ENCODE peak calls at places on chromosomes 3 and 15, in ten cellular contexts. R, V, D, J, T, I, X, Y, W and E are unnamed samples.

GRCh38 chr15:63994073-63994600 is 52.1 kb downstream of the DAPK2 start:
- DNase-seq in R (no peak), V (no peak), D (peak; percentile 39), J (no peak), T (no peak), I (no peak), X (no peak), Y (no peak), W (no peak), E (no peak)

GRCh38 chr15:89893027-89893426 is 767 bp downstream of the AP3S2 start:
- DNase-seq in R (no peak), V (no peak), D (peak; percentile 19), J (no peak), T (no peak), I (no peak), X (no peak), Y (no peak), W (no peak), E (no peak)

GRCh38 chr15:81047948-81048347 is 47.2 kb downstream of the TLNRD1 start:
- DNase-seq in R (no peak), V (no peak), D (no peak), J (no peak), T (no peak), I (no peak), X (no peak), Y (no peak), W (no peak), E (no peak)

GRCh38 chr3:85939026-85939616 is 980.3 kb downstream of the CADM2 start:
- DNase-seq in R (no peak), V (no peak), D (no peak), J (no peak), T (no peak), I (no peak), X (no peak), Y (no peak), W (no peak), E (no peak)

GRCh38 chr3:46393011-46393410 is 13.9 kb downstream of the CCR5AS start:
- DNase-seq in R (no peak), V (no peak), D (no peak), J (no peak), T (no peak), I (no peak), X (no peak), Y (no peak), W (no peak), E (no peak)

GRCh38 chr15:67762610-67763368 is 62.5 kb upstream of the SKOR1 start:
- DNase-seq in R (no peak), V (no peak), D (no peak), J (peak; percentile 23), T (peak; percentile 81), I (no peak), X (no peak), Y (no peak), W (no peak), E (no peak)

GRCh38 chr3:14880486-14881179 is 61.9 kb downstream of the FGD5 start:
- DNase-seq in R (no peak), V (no peak), D (no peak), J (no peak), T (no peak), I (no peak), X (no peak), Y (no peak), W (no peak), E (no peak)

GRCh38 chr3:21745971-21746370 is 5.0 kb downstream of the ZNF385D start:
- DNase-seq in R (no peak), V (no peak), D (no peak), J (no peak), T (no peak), I (no peak), X (no peak), Y (no peak), W (no peak), E (no peak)

GRCh38 chr3:154023148-154023547 is 98.0 kb upstream of the ARHGEF26 start:
- DNase-seq in R (peak; percentile 3), V (no peak), D (no peak), J (no peak), T (no peak), I (no peak), X (no peak), Y (no peak), W (no peak), E (no peak)

GRCh38 chr3:76685858-76686257 is 354.0 kb upstream of the ROBO2 start:
- DNase-seq in R (no peak), V (no peak), D (no peak), J (no peak), T (no peak), I (no peak), X (no peak), Y (no peak), W (no peak), E (no peak)

GRCh38 chr3:186826978-186827857 is 15.3 kb upstream of the ADIPOQ start:
- DNase-seq in R (peak; percentile 91), V (peak; percentile 90), D (peak; percentile 85), J (peak; percentile 73), T (peak; percentile 91), I (peak; percentile 97), X (peak; percentile 74), Y (peak; percentile 82), W (peak; percentile 97), E (peak; percentile 83)

GRCh38 chr3:157351981-157352380 is 84.7 kb upstream of the PTX3 start:
- DNase-seq in R (no peak), V (no peak), D (no peak), J (no peak), T (no peak), I (no peak), X (no peak), Y (no peak), W (no peak), E (no peak)

GRCh38 chr15:31392761-31393401 is 66.2 kb downstream of the KLF13 start:
- DNase-seq in R (no peak), V (no peak), D (no peak), J (peak; percentile 53), T (no peak), I (no peak), X (no peak), Y (peak; percentile 32), W (no peak), E (no peak)

GRCh38 chr3:58072046-58072445 is 63.8 kb downstream of the FLNB start:
- DNase-seq in R (no peak), V (no peak), D (no peak), J (no peak), T (no peak), I (no peak), X (no peak), Y (no peak), W (no peak), E (no peak)

GRCh38 chr15:88658972-88659931 is 20.4 kb downstream of the ISG20 start:
- DNase-seq in R (no peak), V (no peak), D (peak; percentile 77), J (no peak), T (peak; percentile 47), I (no peak), X (peak; percentile 45), Y (no peak), W (no peak), E (no peak)

GRCh38 chr3:59644479-59645075 is 594.8 kb upstream of the CFAP20DC start:
- DNase-seq in R (no peak), V (no peak), D (peak; percentile 34), J (no peak), T (no peak), I (no peak), X (no peak), Y (no peak), W (no peak), E (no peak)

GRCh38 chr3:102532901-102533300 is 98.1 kb downstream of the ZPLD1 start:
- DNase-seq in R (no peak), V (no peak), D (no peak), J (no peak), T (no peak), I (no peak), X (peak; percentile 57), Y (no peak), W (peak; percentile 18), E (no peak)

GRCh38 chr3:43895573-43895972 is 204.8 kb downstream of the ABHD5 start:
- DNase-seq in R (no peak), V (no peak), D (no peak), J (no peak), T (no peak), I (no peak), X (no peak), Y (no peak), W (no peak), E (no peak)

GRCh38 chr3:65664436-65664835 is 374.3 kb downstream of the MAGI1 start:
- DNase-seq in R (no peak), V (no peak), D (no peak), J (no peak), T (no peak), I (no peak), X (no peak), Y (no peak), W (no peak), E (no peak)

GRCh38 chr3:71725279-71725991 is at the start of gene EIF4E3:
- DNase-seq in R (peak; percentile 54), V (peak; percentile 58), D (peak; percentile 34), J (peak; percentile 29), T (peak; percentile 65), I (peak; percentile 77), X (peak; percentile 14), Y (peak; percentile 26), W (peak; percentile 58), E (peak; percentile 60)

GRCh38 chr3:50503504-50503903 is at the start of gene CACNA2D2:
- DNase-seq in R (peak; percentile 33), V (peak; percentile 67), D (peak; percentile 50), J (no peak), T (peak; percentile 70), I (peak; percentile 95), X (no peak), Y (peak; percentile 69), W (peak; percentile 37), E (peak; percentile 61)

GRCh38 chr3:110193114-110193513 is 855.8 kb upstream of the DPPA4 start:
- DNase-seq in R (no peak), V (no peak), D (no peak), J (no peak), T (no peak), I (no peak), X (no peak), Y (no peak), W (no peak), E (no peak)

GRCh38 chr3:67648229-67648628 is 6.2 kb downstream of the SUCLG2 start:
- DNase-seq in R (no peak), V (no peak), D (no peak), J (no peak), T (no peak), I (no peak), X (no peak), Y (no peak), W (no peak), E (no peak)

GRCh38 chr15:100314809-100315400 is 26.9 kb downstream of the ADAMTS17 start:
- DNase-seq in R (no peak), V (no peak), D (no peak), J (no peak), T (no peak), I (no peak), X (no peak), Y (no peak), W (no peak), E (no peak)

GRCh38 chr3:141384157-141384556 is 15.9 kb downstream of the ZBTB38 start:
- DNase-seq in R (no peak), V (no peak), D (no peak), J (no peak), T (no peak), I (no peak), X (peak; percentile 72), Y (no peak), W (peak; percentile 52), E (no peak)

GRCh38 chr3:170585008-170585936 is 603 bp downstream of the SLC7A14 start:
- DNase-seq in R (no peak), V (no peak), D (no peak), J (no peak), T (no peak), I (peak; percentile 55), X (no peak), Y (no peak), W (no peak), E (peak; percentile 41)

GRCh38 chr3:140863481-140864084 is 78.1 kb upstream of the SLC25A36 start:
- DNase-seq in R (peak; percentile 19), V (peak; percentile 6), D (peak; percentile 63), J (peak; percentile 72), T (peak; percentile 68), I (peak; percentile 17), X (peak; percentile 35), Y (no peak), W (peak; percentile 70), E (peak; percentile 13)

GRCh38 chr15:70259030-70259424 is 161.3 kb upstream of the TLE3 start:
- DNase-seq in R (no peak), V (peak; percentile 39), D (peak; percentile 32), J (no peak), T (peak; percentile 54), I (peak; percentile 34), X (peak; percentile 37), Y (peak; percentile 60), W (no peak), E (no peak)